ENCODE peak calls at places on chromosome 22, in seven cellular contexts. L is HepG2, W is K562, B is H1, F is GM12878, H is SK-N-SH, Y is GM12891. E is an unnamed sample.
A peak's percentile ranks its signal among the peaks of the same experiment; 100 is the strongest.

GRCh38 chr22:50416996-50417395 is 57.8 kb downstream of the SBF1 start:
- DNase-seq in L (no peak), W (no peak), B (no peak), F (no peak), H (no peak), Y (no peak), E (no peak)

GRCh38 chr22:27686534-27686933 is 115.0 kb downstream of the MN1 start:
- DNase-seq in L (peak; percentile 39), W (no peak), B (no peak), F (no peak), H (no peak), Y (no peak), E (no peak)

GRCh38 chr22:27128461-27129080 is 471.2 kb downstream of the MIAT start:
- DNase-seq in L (no peak), W (no peak), B (no peak), F (no peak), H (no peak), Y (no peak), E (no peak)

GRCh38 chr22:27327497-27327896 is 474.1 kb downstream of the MN1 start:
- DNase-seq in L (no peak), W (no peak), B (no peak), F (no peak), H (no peak), Y (no peak), E (no peak)

GRCh38 chr22:40631925-40632324 is 4.6 kb downstream of the MRTFA start:
- DNase-seq in L (no peak), W (no peak), B (no peak), F (no peak), H (no peak), Y (no peak), E (no peak)

GRCh38 chr22:36617694-36618522 is 85.6 kb downstream of the CACNG2 start:
- DNase-seq in L (no peak), W (no peak), B (no peak), F (no peak), H (no peak), Y (no peak), E (no peak)

GRCh38 chr22:24952837-24953293 is 349 bp downstream of the KIAA1671 start:
- DNase-seq in L (peak; percentile 72), W (no peak), B (no peak), F (no peak), H (peak; percentile 84), Y (peak; percentile 30), E (no peak)

GRCh38 chr22:48099251-48099650 is 1336.8 kb downstream of the TBC1D22A start:
- DNase-seq in L (no peak), W (no peak), B (no peak), F (no peak), H (no peak), Y (no peak), E (no peak)

GRCh38 chr22:28822930-28823481 is 22.6 kb upstream of the XBP1 start:
- DNase-seq in L (peak; percentile 73), W (no peak), B (no peak), F (no peak), H (no peak), Y (no peak), E (no peak)

GRCh38 chr22:20653012-20653794 is 120.7 kb upstream of the SERPIND1 start:
- DNase-seq in L (no peak), W (peak; percentile 20), B (no peak), F (no peak), H (no peak), Y (no peak), E (no peak)

GRCh38 chr22:31089101-31090100 is 8.3 kb downstream of the SMTN start:
- DNase-seq in L (no peak), W (peak; percentile 61), B (no peak), F (no peak), H (peak; percentile 90), Y (peak; percentile 77), E (peak; percentile 76)

DNA sequence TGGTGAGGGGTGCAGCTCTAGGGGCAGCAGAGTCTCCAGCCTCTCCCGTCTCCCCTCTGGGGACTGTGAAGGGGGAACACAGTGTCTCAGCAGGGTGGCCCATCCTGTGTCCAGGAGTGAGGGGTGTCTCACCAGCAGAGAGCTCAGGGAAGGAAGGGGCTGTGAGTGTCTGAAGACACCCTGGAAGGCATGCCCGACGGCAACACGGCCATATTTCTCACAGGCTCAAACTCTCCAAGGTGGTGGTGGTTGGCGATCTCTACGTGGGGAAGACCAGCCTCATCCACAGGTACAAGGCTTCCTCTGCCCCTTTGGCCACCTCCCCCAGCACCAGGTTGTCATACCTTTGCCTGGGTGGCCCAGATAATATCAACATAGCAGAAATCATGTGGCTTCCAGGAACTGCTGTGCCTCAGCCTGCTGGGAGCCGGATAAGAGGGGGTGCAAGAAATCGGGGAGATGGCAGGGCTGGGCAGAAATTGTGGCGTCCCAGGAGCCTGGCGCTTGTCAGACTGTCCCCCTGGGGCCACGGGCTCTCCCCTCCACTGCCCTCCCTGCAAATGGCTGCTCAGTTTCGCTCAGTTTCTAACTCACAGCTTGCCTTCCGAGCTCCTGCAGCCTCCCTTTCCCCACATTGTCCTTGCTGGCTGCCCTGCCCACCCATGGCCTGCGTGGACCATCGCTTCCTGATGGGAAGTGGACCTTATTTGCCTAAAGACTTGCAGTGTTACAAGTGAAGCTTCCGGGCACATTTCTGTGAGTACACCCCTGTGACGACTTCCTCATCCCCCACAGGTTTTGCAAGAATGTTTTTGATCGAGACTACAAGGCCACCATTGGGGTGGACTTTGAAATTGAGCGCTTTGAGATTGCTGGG is 7.2 kb downstream of the RAB36 start:
- DNase-seq in L (peak; percentile 90), W (no peak), B (no peak), F (no peak), H (no peak), Y (no peak), E (no peak)
- TF ChIP-seq POLR2AphosphoS5 in L (no peak), W (no peak), B (no peak), F (peak; percentile 44), H (no peak), Y (no peak), E (no peak)

GRCh38 chr22:49206281-49206680 is 621.4 kb downstream of the BRD1 start:
- DNase-seq in L (no peak), W (no peak), B (no peak), F (no peak), H (no peak), Y (no peak), E (no peak)

GRCh38 chr22:49208003-49208402 is 619.7 kb downstream of the BRD1 start:
- DNase-seq in L (no peak), W (no peak), B (no peak), F (no peak), H (no peak), Y (no peak), E (no peak)

GRCh38 chr22:49208768-49209252 is 618.9 kb downstream of the BRD1 start:
- DNase-seq in L (no peak), W (peak; percentile 18), B (no peak), F (no peak), H (no peak), Y (no peak), E (no peak)

GRCh38 chr22:49205401-49205800 is 622.3 kb downstream of the BRD1 start:
- DNase-seq in L (no peak), W (no peak), B (no peak), F (no peak), H (no peak), Y (no peak), E (no peak)

DNA sequence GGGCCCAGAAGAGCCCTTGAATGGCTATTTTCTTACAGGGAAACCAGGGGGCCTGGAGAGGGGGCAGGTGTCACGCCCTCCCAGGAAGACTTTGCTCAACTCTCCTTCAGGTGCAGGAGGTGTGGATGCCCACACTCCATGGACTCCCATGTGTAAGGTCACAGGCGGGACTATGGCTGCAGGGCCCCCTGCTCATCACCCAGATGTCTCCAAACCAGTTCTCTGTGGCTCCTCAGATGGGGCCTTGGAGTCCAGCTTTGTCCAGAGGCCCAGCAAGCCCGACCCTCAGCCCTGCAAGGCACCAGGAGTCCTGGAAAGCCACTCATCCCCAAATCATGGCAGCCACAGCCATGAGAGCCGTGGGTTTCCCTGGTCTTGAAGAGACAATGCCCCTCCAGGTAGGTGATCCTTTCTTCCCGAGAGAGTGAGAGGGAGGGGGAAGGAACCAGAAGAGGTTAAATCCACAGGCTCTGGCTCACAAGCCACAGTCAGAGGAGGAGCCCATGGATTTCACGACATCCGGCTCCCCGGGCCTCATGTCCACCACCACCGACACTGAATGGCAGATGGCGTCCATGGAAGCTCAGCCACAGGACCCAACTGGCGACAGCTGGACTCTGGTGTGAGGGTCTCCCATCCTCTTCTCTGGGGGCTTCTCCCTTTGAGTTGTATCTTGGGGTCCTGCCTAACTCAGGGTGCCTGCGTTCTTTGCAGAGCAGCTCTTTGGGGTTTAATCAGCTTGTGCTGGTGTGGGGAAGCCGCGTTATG is 620.5 kb downstream of the BRD1 start:
- DNase-seq in L (no peak), W (no peak), B (no peak), F (no peak), H (no peak), Y (no peak), E (no peak)
- TF ChIP-seq TAF1 in L (no peak), W (no peak), B (no peak), F (no peak), H (no peak), Y (no peak), E (no peak)

GRCh38 chr22:43094085-43094484 is 4.9 kb upstream of the TTLL1 start:
- DNase-seq in L (peak; percentile 78), W (no peak), B (no peak), F (no peak), H (no peak), Y (no peak), E (no peak)

GRCh38 chr22:43088616-43088978 is 594 bp downstream of the TTLL1 start:
- DNase-seq in L (no peak), W (no peak), B (no peak), F (no peak), H (peak; percentile 23), Y (no peak), E (no peak)

GRCh38 chr22:43092085-43092484 is 2.9 kb upstream of the TTLL1 start:
- DNase-seq in L (no peak), W (no peak), B (no peak), F (no peak), H (no peak), Y (no peak), E (no peak)

GRCh38 chr22:43088979-43089717 is at the start of gene TTLL1:
- DNase-seq in L (peak; percentile 82), W (peak; percentile 91), B (peak; percentile 75), F (peak; percentile 27), H (peak; percentile 89), Y (peak; percentile 95), E (peak; percentile 97)

DNA sequence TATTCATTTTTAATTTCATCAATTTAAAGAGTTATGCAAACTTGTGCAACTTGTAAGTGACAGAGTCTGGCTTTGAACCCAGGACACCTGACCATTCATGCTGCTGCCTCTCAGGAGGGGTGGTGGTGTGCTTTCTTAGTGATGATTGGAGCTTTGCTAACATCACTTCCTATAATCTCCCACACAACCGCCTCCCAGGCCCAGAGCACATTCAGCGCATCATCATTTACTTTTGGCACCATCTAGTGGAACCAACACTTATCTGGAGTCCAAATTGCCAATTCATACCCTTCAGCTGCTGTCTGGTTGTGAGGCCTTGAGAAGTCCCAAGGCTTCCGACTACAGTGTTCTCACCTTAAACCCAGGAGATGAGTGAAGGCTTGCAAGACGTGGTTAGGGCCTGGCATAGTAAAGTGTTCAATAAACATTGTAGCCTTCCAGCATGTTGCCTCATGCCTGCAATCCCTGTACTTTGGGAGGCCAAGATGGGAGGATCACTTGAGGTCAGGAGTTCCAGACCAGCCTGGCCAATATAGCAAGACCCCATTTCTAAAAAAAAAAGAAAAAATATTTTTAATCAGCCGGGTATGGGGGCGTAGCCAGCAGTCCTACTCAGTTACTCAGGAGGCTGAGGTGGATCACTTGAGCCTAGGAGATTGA is 1.1 kb upstream of the TTLL1 start:
- DNase-seq in L (peak; percentile 88), W (peak; percentile 67), B (no peak), F (peak; percentile 46), H (peak; percentile 53), Y (peak; percentile 61), E (peak; percentile 51)
- TF ChIP-seq POLR2AphosphoS5 in L (no peak), W (no peak), B (no peak), F (no peak), H (no peak), Y (no peak), E (no peak)

GRCh38 chr22:45564349-45565030 is 61.8 kb downstream of the FBLN1 start:
- DNase-seq in L (no peak), W (no peak), B (no peak), F (no peak), H (no peak), Y (no peak), E (no peak)
- TF ChIP-seq TAF1 in L (no peak), W (no peak), B (no peak), F (no peak), H (no peak), Y (no peak), E (no peak)

E was measured in GM12892.